ENCODE peak calls at places on chromosomes 4 and X, in four cellular contexts. T is mammary epithelial cell, B is AG09309, W is bronchial epithelial cell. H is an unnamed sample.

GRCh38 chr4:20017439-20017838 is 234.3 kb upstream of the SLIT2 start:
- DNase-seq in T (no peak), B (no peak), W (no peak), H (no peak)

GRCh38 chrX:7261672-7262332 is 113.8 kb upstream of the PUDP start:
- DNase-seq in T (no peak), B (no peak), W (no peak), H (no peak)

GRCh38 chrX:37912286-37912685 is 64.9 kb upstream of the DYNLT3 start:
- DNase-seq in T (peak), B (peak), W (peak), H (no peak)

GRCh38 chr4:184439386-184439785 is 35.0 kb downstream of the IRF2 start:
- DNase-seq in T (no peak), B (no peak), W (no peak), H (no peak)

GRCh38 chr4:159382875-159383568 is 280.1 kb downstream of the RAPGEF2 start:
- DNase-seq in T (no peak), B (no peak), W (no peak), H (no peak)

GRCh38 chr4:973431-974397 is at the start of gene DGKQ:
- DNase-seq in T (peak), B (peak), W (no peak), H (no peak)

GRCh38 chr4:110188113-110188512 is 10.3 kb downstream of the ELOVL6 start:
- DNase-seq in T (no peak), B (no peak), W (no peak), H (no peak)

GRCh38 chrX:140572724-140573123 is 67.9 kb upstream of the SOX3 start:
- DNase-seq in T (peak), B (no peak), W (peak), H (no peak)

GRCh38 chr4:38489924-38490639 is 173.9 kb upstream of the KLF3 start:
- DNase-seq in T (peak), B (no peak), W (peak), H (no peak)

GRCh38 chr4:41256740-41257256 is at the start of gene UCHL1:
- DNase-seq in T (no peak), B (peak), W (no peak), H (no peak)

GRCh38 chr4:157992948-157993839 is 179.6 kb downstream of the GASK1B start:
- DNase-seq in T (no peak), B (no peak), W (no peak), H (no peak)
- H3K4me3 ChIP-seq in T (no peak), B (no peak), W (no peak), H (no peak)

GRCh38 chr4:27515140-27515539 is 654.5 kb downstream of the STIM2 start:
- DNase-seq in T (no peak), B (no peak), W (no peak), H (no peak)
- TF ChIP-seq CTCF in T (no peak), B (no peak), W (no peak), H (no peak)

DNA sequence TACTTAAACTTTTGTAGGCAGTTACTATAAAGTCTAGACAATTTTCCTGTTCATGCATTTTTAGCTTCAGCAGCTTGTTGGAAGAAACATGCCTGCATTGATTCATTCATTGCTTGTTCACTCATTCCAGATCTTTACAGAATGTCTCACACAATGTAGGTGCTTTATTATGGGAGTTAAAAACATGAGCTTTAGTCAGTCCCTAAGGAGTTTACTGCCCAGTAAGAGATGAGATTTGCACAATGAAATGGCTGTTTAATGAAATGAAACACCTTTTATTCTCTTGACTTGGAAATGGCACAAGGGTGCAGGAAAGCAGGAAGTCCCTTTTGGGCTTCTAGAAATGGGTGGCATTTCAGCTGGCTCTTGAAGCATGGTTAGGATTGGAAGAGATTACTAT is 2.9 kb downstream of the NOCT start:
- DNase-seq in T (no peak), B (no peak), W (peak), H (no peak)
- H3K4me3 ChIP-seq in T (peak), B (no peak), W (no peak), H (peak)

DNA sequence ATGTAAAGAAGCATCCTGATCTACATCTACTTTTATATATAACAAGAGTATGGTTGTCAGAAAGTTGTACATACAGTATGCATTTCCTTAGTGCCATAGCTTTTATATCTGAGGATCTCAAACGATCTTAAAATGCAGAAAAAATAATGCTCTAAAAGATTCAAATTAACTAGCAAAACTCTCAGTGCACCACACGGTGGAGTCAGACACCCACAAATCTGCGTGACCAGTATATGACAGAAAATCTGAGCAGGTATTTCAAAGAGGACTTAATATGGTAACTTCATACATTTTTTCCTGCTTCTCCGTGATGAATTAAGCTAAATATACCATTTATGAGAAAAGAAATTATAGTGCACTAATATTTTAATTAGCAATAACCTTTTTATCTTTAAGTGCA is 803.0 kb downstream of the DMD start:
- DNase-seq in T (no peak), B (no peak), W (peak), H (no peak)
- TF ChIP-seq CTCF in T (peak), B (no peak), W (no peak), H (peak)

DNA sequence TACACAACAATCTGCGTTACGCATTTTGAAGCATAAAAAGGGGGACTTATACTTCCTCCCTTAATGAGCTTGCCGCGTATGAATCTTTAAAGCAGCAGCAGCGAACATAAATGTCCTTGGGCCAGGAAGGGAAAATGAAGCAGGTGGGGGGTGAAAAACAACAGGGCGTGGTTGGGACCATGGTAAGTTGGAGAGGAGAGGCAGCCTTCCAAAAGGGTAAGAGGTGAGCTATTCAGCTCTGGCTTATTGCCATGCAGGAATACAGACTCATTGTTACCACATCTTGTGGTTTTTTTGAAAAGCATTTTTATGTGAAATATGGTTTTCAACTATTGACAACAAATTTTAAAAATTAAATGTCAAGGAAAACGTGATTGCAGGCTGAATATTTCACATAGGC is 710.7 kb upstream of the FAM241A start:
- DNase-seq in T (peak), B (no peak), W (no peak), H (no peak)
- H3K4me3 ChIP-seq in T (peak), B (no peak), W (no peak), H (no peak)

DNA sequence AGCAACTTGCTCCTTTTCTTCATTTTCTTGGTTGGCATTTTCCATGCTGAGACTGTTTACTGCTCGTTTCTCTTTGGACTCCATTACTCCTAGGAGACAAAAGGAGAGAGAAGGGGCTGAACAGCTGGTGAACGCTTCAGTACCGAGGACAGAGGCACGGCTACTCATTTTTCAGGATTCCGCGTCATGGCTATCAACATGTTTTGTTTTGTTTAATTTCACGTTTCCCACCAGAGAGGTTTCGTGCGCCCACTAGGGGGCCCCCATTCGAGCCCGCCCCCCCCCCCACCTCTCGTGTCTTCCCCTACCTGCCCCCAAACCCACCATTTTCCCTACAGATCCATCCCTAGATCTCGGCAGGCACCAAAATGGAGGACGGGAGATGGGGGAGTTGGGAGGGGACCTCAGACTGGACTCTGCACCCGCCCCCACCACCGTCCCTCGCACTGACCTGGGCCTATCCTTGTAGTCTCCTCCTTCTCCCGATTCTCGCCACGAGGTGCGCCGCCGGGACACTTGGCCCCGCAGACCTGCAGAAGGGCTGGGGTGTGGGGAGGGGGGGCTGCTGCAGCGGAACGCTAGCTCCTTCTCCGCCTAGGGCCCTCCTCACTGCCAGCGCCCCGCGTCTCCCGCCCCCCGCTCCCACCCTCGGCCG is 653 bp downstream of the BEX1 start:
- DNase-seq in T (peak), B (no peak), W (peak), H (no peak)
- TF ChIP-seq CTCF in T (no peak), B (no peak), W (no peak), H (no peak)

DNA sequence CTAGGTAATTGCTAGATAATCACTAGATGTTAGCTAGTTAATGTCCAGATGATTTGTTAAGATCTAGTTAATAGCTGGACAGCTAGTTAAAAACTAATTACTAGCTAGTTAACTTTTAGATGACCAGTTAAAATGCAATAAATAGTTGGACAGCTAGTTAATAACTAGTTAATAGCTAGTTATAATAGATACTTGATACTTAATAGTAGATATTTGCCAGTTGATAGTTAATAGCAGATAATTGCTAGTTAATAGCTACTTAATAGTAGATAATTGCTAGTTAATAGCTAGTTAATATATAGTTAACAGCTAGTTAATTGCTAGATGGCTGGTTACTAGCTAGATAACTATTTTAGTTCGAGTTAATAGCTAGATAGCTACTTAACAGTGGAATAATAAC is 631.4 kb upstream of the CT83 start:
- DNase-seq in T (no peak), B (no peak), W (no peak), H (no peak)
- H3K4me3 ChIP-seq in T (no peak), B (no peak), W (no peak), H (no peak)

GRCh38 chrX:107849747-107850478 is 24.2 kb downstream of the MID2 start:
- DNase-seq in T (peak), B (no peak), W (peak), H (no peak)
- TF ChIP-seq CTCF in T (peak), B (no peak), W (peak), H (peak)

GRCh38 chr4:129344058-129344457 is 248.1 kb downstream of the C4orf33 start:
- DNase-seq in T (peak), B (no peak), W (peak), H (peak)
- H3K4me3 ChIP-seq in T (no peak), B (no peak), W (no peak), H (no peak)

GRCh38 chr4:15958562-15958961 is 4.4 kb downstream of the FGFBP2 start:
- DNase-seq in T (no peak), B (no peak), W (no peak), H (no peak)
- TF ChIP-seq CTCF in T (no peak), B (no peak), W (no peak), H (no peak)